ENCODE peak calls at places on chromosomes 16 and 17, in six cellular contexts. R, N, O, I, U and H are unnamed samples.

GRCh38 chr17:37500378-37500777 is 10.7 kb downstream of the DUSP14 start:
- DNase-seq in I (no peak), U (no peak), R (no peak), N (no peak), O (no peak), H (no peak)

GRCh38 chr16:75519175-75519574 is 16.7 kb downstream of the CHST5 start:
- DNase-seq in N (no peak), O (no peak), R (no peak), U (no peak), I (no peak), H (no peak)

GRCh38 chr16:23333034-23333579 is 31.0 kb downstream of the SCNN1B start:
- DNase-seq in R (no peak), I (no peak), O (no peak), N (no peak), U (no peak), H (no peak)

GRCh38 chr16:12318661-12319463 is 342.3 kb downstream of the SNX29 start:
- DNase-seq in I (peak; percentile 53), R (no peak), U (no peak), O (no peak), N (no peak), H (no peak)

GRCh38 chr16:4358831-4359561 is 7.9 kb upstream of the PAM16 start:
- DNase-seq in U (peak; percentile 75), O (peak; percentile 38), R (peak; percentile 37), N (peak; percentile 58), I (peak; percentile 95), H (no peak)

GRCh38 chr17:40499551-40500189 is 1.8 kb downstream of the TNS4 start:
- DNase-seq in O (peak; percentile 88), I (peak; percentile 95), R (no peak), U (peak; percentile 83), N (peak; percentile 90), H (peak; percentile 55)

GRCh38 chr17:19418312-19418992 is 7.4 kb downstream of the RNF112 start:
- DNase-seq in R (no peak), I (peak; percentile 67), O (no peak), N (peak; percentile 54), U (peak; percentile 14), H (no peak)

GRCh38 chr17:16953347-16953746 is 18.6 kb downstream of the TNFRSF13B start:
- DNase-seq in U (no peak), R (no peak), N (no peak), I (peak; percentile 22), O (no peak), H (no peak)

GRCh38 chr16:11665071-11665491 is 3.2 kb upstream of the SNN start:
- DNase-seq in R (no peak), U (no peak), I (peak; percentile 68), O (no peak), N (no peak), H (no peak)

GRCh38 chr16:19690196-19690595 is 27.8 kb downstream of the KNOP1 start:
- DNase-seq in R (no peak), U (no peak), O (no peak), N (peak; percentile 22), I (no peak), H (no peak)

GRCh38 chr17:17028059-17028877 is 14.0 kb upstream of the MPRIP start:
- DNase-seq in N (peak; percentile 75), I (peak; percentile 96), O (peak; percentile 98), R (no peak), U (peak; percentile 100), H (peak; percentile 95)

GRCh38 chr16:23428351-23428750 is 24.6 kb downstream of the COG7 start:
- DNase-seq in O (no peak), R (no peak), U (no peak), I (no peak), N (peak; percentile 8), H (no peak)

GRCh38 chr16:28294201-28294600 is 1.9 kb downstream of the SBK1 start:
- DNase-seq in I (no peak), O (no peak), U (no peak), R (no peak), N (no peak), H (no peak)

GRCh38 chr17:66021757-66022156 is 170.2 kb downstream of the CEP112 start:
- DNase-seq in O (no peak), I (peak; percentile 53), U (no peak), N (no peak), R (no peak), H (no peak)

GRCh38 chr16:22192261-22193133 is 13.6 kb upstream of the EEF2K start:
- DNase-seq in I (peak; percentile 77), R (peak; percentile 88), O (peak; percentile 75), N (peak; percentile 98), U (peak; percentile 55), H (peak; percentile 68)

GRCh38 chr16:31080756-31081419 is 6.7 kb downstream of the ZNF646 start:
- DNase-seq in O (no peak), N (no peak), R (no peak), I (no peak), U (no peak), H (no peak)

DNA sequence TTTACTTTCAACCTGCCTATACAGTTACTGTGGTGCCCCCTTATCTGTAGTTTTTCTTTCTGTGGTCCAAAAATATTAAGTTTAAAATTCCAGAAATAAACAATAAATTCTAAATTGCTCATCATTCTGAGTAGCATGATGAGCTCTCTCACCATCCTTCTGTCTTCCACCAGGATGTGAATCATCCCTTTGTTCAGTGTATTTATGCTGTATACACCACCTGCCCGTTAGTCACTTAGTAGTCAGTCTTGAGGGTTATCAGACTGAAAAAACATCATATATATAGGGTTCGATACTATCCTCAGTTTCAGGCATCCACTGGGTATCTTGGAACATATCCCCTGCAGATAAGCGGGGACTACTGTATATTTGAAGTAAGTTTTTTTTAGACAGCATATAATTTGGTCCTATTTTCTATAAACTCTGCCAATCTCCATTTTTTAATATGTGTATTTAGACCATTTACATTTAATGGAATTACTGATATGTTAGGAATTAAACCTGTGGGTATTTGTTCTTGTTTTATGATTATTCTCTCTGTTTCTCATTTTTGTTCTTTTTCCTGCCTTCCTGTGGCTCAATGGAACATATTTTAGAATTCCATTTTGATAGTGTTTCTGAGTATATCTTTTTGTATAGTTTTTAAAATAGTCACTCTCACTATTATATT is 31.0 kb downstream of the TBX21 start:
- DNase-seq in I (no peak), U (no peak), N (no peak), R (no peak), O (no peak), H (no peak)
- H3K9me3 ChIP-seq in I (peaks cover 14% of the 10 kb centered on the region), U (peaks cover 18% of the 10 kb centered on the region), N (peaks cover 3% of the 10 kb centered on the region), R (no peaks in the 10 kb centered on the region), O (no peaks in the 10 kb centered on the region), H (peaks cover 2% of the 10 kb centered on the region)

GRCh38 chr17:72460711-72461110 is 339.9 kb downstream of the SOX9 start:
- DNase-seq in I (no peak), U (no peak), O (no peak), N (no peak), R (no peak), H (no peak)

GRCh38 chr17:72463287-72464102 is 342.7 kb downstream of the SOX9 start:
- DNase-seq in U (no peak), N (no peak), O (no peak), I (no peak), R (no peak), H (no peak)

GRCh38 chr17:72462814-72463213 is 342.0 kb downstream of the SOX9 start:
- DNase-seq in R (no peak), N (no peak), U (peak; percentile 23), O (no peak), I (no peak), H (no peak)

GRCh38 chr17:72461757-72462156 is 340.9 kb downstream of the SOX9 start:
- DNase-seq in O (no peak), N (no peak), U (no peak), R (no peak), I (no peak), H (no peak)

GRCh38 chr17:72462396-72462795 is 341.6 kb downstream of the SOX9 start:
- DNase-seq in R (no peak), O (no peak), N (peak; percentile 42), U (no peak), I (no peak), H (no peak)
- H3K4me1 ChIP-seq in R (no peaks in the 10 kb centered on the region), O (no peaks in the 10 kb centered on the region), N (peaks cover 7% of the 10 kb centered on the region), U (peaks cover 95% of the 10 kb centered on the region), I (no peaks in the 10 kb centered on the region), H (no peaks in the 10 kb centered on the region)

DNA sequence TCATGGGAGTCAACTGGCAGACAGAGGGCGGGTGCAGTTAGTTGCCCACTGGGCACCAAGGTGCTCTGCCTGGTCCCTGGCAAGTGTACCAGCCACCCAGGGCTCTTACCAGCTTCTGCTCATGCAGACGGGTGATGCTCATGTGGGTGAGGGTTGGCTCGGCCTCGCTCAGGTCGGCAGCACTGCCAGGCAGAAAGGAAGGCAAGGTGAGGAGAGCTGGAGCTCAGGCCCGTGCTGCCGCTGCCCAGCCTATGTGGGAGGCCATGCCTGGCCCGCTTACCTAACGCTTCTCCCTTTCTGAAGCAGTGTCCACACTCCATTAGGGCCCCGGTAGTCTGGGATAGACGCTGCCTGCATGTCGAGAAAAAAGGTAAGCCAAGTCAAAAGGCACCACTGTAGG is 2.6 kb downstream of the SIRT7 start:
- DNase-seq in R (no peak), N (no peak), O (no peak), I (no peak), U (no peak), H (no peak)
- H3K9me3 ChIP-seq in R (no peaks in the 10 kb centered on the region), N (no peaks in the 10 kb centered on the region), O (no peaks in the 10 kb centered on the region), I (no peaks in the 10 kb centered on the region), U (no peaks in the 10 kb centered on the region), H (no peaks in the 10 kb centered on the region)

GRCh38 chr17:75776399-75777242 is 8.0 kb upstream of the UNK start:
- DNase-seq in U (no peak), R (no peak), I (peak; percentile 61), N (peak; percentile 55), O (peak; percentile 32), H (no peak)

GRCh38 chr17:75779987-75780889 is 4.4 kb upstream of the UNK start:
- DNase-seq in U (no peak), I (no peak), O (no peak), R (no peak), N (no peak), H (no peak)

GRCh38 chr17:75777243-75777922 is 7.2 kb upstream of the UNK start:
- DNase-seq in U (no peak), O (no peak), I (no peak), N (peak; percentile 51), R (no peak), H (no peak)

GRCh38 chr17:75779250-75779986 is 5.2 kb upstream of the UNK start:
- DNase-seq in U (peak; percentile 94), R (peak; percentile 94), O (peak; percentile 100), I (peak; percentile 100), N (peak; percentile 100), H (peak; percentile 100)

GRCh38 chr17:75778861-75779249 is 5.8 kb upstream of the UNK start:
- DNase-seq in U (no peak), R (no peak), N (no peak), I (no peak), O (peak; percentile 64), H (no peak)
- H3K4me1 ChIP-seq in U (peaks cover 66% of the 10 kb centered on the region), R (peaks cover 22% of the 10 kb centered on the region), N (peaks cover 22% of the 10 kb centered on the region), I (peaks cover 1% of the 10 kb centered on the region), O (peaks cover 3% of the 10 kb centered on the region), H (peaks cover 24% of the 10 kb centered on the region)

GRCh38 chr16:68574479-68574878 is 35.4 kb downstream of the ZFP90 start:
- DNase-seq in U (no peak), R (no peak), N (no peak), I (no peak), O (no peak), H (no peak)
- H3K9me3 ChIP-seq in U (peaks cover 33% of the 10 kb centered on the region), R (peaks cover 39% of the 10 kb centered on the region), N (no peaks in the 10 kb centered on the region), I (peaks cover 94% of the 10 kb centered on the region), O (peaks cover 4% of the 10 kb centered on the region), H (peaks cover 15% of the 10 kb centered on the region)

DNA sequence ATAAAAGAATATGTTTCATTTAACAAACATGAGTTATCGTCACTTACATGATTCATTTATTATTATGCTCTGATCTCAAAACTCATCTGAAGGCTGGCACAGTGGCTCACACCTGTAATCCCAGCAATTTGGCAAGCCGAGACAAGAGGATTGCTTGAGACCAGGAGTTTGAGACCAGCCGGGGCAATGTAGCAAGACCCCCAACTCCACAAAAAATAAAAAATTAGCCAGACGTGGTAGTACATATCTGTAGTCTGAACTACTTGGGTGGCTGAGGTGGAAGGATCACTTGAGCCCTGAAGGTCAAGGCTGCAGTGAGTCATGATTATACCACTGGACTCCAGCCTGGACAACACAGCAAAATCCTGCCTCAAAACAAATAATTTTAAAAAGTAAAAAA is 16.0 kb downstream of the APPBP2 start:
- DNase-seq in I (no peak), U (no peak), N (no peak), R (no peak), O (no peak), H (no peak)
- H3K4me1 ChIP-seq in I (no peaks in the 10 kb centered on the region), U (peaks cover 8% of the 10 kb centered on the region), N (no peaks in the 10 kb centered on the region), R (no peaks in the 10 kb centered on the region), O (no peaks in the 10 kb centered on the region), H (no peaks in the 10 kb centered on the region)